ENCODE peak calls at places on chromosomes 5 and 9, in seven cellular contexts. N, B, H, L, F, T and O are unnamed samples.

GRCh38 chr5:154840435-154841272 is 9.7 kb downstream of the FAXDC2 start:
- DNase-seq in N (no peak), B (no peak), H (no peak), L (no peak), F (no peak), T (no peak), O (no peak)

GRCh38 chr5:154503698-154504039 is 25.6 kb upstream of the HAND1 start:
- DNase-seq in N (no peak), B (no peak), H (no peak), L (no peak), F (no peak), T (no peak), O (no peak)

GRCh38 chr9:128409998-128410397 is 10.7 kb upstream of the CERCAM start:
- DNase-seq in N (no peak), B (peak; percentile 45), H (no peak), L (no peak), F (no peak), T (no peak), O (no peak)

GRCh38 chr5:32916648-32917047 is 205.5 kb downstream of the NPR3 start:
- DNase-seq in N (no peak), B (peak; percentile 67), H (peak; percentile 4), L (peak; percentile 32), F (no peak), T (peak; percentile 66), O (no peak)

GRCh38 chr5:122362361-122362760 is 50.3 kb downstream of the SNCAIP start:
- DNase-seq in N (no peak), B (no peak), H (no peak), L (no peak), F (no peak), T (no peak), O (no peak)

GRCh38 chr9:98833090-98833956 is 25.9 kb downstream of the GALNT12 start:
- DNase-seq in N (no peak), B (no peak), H (no peak), L (no peak), F (no peak), T (no peak), O (no peak)

GRCh38 chr5:10642367-10642766 is 78.5 kb downstream of the ANKRD33B start:
- DNase-seq in N (no peak), B (no peak), H (no peak), L (no peak), F (no peak), T (no peak), O (no peak)

GRCh38 chr9:100379862-100380261 is 27.1 kb upstream of the TEX10 start:
- DNase-seq in N (no peak), B (peak; percentile 91), H (no peak), L (no peak), F (no peak), T (peak; percentile 42), O (no peak)

GRCh38 chr9:126058631-126059030 is 268.0 kb upstream of the MVB12B start:
- DNase-seq in N (peak; percentile 32), B (no peak), H (no peak), L (no peak), F (no peak), T (no peak), O (no peak)

GRCh38 chr9:16004613-16005012 is 451.8 kb downstream of the CCDC171 start:
- DNase-seq in N (no peak), B (no peak), H (no peak), L (no peak), F (no peak), T (no peak), O (no peak)

GRCh38 chr5:174533771-174534221 is 190.6 kb upstream of the MSX2 start:
- DNase-seq in N (no peak), B (peak; percentile 76), H (no peak), L (peak; percentile 70), F (no peak), T (peak; percentile 86), O (no peak)

GRCh38 chr9:109640232-109641078 is 139.5 kb upstream of the PALM2AKAP2 start:
- DNase-seq in N (peak; percentile 86), B (peak; percentile 18), H (peak; percentile 90), L (no peak), F (peak; percentile 8), T (peak; percentile 74), O (peak; percentile 68)

GRCh38 chr9:109624901-109625300 is 126.8 kb upstream of the PTPN3 start:
- DNase-seq in N (no peak), B (no peak), H (no peak), L (no peak), F (no peak), T (no peak), O (no peak)

GRCh38 chr5:80541392-80541791 is 28.7 kb downstream of the ANKRD34B start:
- DNase-seq in N (no peak), B (no peak), H (no peak), L (no peak), F (no peak), T (no peak), O (no peak)

GRCh38 chr5:143401846-143402463 is 1.5 kb downstream of the NR3C1 start:
- DNase-seq in N (no peak), B (peak; percentile 38), H (no peak), L (no peak), F (no peak), T (peak; percentile 64), O (no peak)

GRCh38 chr9:108703414-108703813 is 152.4 kb downstream of the ACTL7B start:
- DNase-seq in N (no peak), B (no peak), H (no peak), L (no peak), F (no peak), T (no peak), O (no peak)

GRCh38 chr9:133199648-133200321 is 9.3 kb downstream of the OBP2B start:
- DNase-seq in N (peak; percentile 86), B (peak; percentile 4), H (no peak), L (no peak), F (peak; percentile 31), T (no peak), O (peak; percentile 81)

DNA sequence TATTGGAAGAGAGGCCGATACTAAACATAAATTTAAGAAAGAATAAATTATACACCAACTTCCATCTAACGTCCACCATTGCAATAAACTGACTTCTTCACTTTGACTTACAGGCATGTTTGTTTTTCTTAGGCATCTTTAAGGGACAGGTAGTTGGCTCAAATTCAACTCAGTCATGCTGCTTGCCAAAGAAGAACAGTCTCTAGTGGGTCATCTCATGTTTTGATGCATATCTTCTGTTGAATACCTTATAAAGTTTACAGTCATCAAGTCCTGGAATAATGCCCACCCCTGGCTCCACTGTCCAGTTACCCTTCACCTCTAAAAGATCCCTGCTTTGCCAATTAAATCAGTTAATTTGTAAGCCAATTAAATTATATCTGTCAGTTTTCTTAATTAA is 328.2 kb upstream of the GRAMD2B start:
- DNase-seq in N (no peak), B (no peak), H (no peak), L (no peak), F (no peak), T (peak; percentile 20), O (no peak)
- TF ChIP-seq CTCF in N (no peak), B (no peak), H (no peak), L (no peak), F (no peak), T (no peak), O (no peak)

GRCh38 chr9:93246111-93246510 is 62.2 kb downstream of the WNK2 start:
- DNase-seq in N (no peak), B (no peak), H (no peak), L (no peak), F (no peak), T (no peak), O (no peak)

GRCh38 chr9:93247892-93248291 is 64.0 kb downstream of the WNK2 start:
- DNase-seq in N (peak; percentile 53), B (no peak), H (no peak), L (no peak), F (no peak), T (no peak), O (no peak)

GRCh38 chr9:93248373-93248772 is 64.4 kb downstream of the WNK2 start:
- DNase-seq in N (peak; percentile 18), B (no peak), H (no peak), L (no peak), F (no peak), T (no peak), O (no peak)

GRCh38 chr9:93246526-93246925 is 62.6 kb downstream of the WNK2 start:
- DNase-seq in N (no peak), B (no peak), H (no peak), L (no peak), F (no peak), T (no peak), O (no peak)

DNA sequence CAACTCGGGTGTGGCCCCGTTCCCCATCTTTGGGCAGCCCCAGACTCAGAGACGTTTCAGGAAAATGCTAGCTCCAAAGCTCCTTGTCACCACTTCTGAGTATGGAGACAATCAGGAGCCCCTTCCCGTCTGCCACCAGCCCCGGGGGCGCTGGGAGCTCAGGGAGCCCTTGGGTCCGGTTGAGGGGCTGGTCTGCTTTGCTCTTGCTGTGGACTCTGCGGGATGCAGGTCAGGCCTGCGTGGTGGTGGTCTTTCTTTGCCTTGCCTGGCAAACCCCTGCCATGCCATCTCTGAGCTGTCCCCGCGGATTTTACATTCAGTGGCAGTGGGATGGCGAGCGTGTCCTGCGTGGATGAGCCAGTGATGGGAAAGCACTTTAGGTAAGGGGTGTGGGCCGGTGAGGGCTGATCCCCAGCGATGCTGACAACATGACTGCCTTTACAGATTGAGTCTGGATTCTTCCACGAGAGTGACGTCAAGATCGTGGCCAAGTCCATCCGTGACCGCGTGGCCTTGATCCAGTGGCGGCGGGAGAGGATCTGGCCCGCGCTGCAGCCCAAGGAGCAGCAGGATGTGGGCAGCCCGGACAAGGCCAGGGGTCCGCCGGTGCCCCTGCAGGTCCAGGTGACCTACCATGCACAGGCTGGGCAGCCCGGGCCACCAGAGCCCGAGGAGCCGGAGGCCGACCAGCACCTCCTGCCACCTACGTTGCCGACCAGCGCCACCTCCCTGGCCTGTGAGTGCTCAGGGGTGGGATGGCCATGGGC is 63.3 kb downstream of the WNK2 start:
- DNase-seq in N (no peak), B (no peak), H (no peak), L (no peak), F (no peak), T (no peak), O (no peak)
- TF ChIP-seq CTCF in N (no peak), B (no peak), H (no peak), L (no peak), F (no peak), T (no peak), O (no peak)

DNA sequence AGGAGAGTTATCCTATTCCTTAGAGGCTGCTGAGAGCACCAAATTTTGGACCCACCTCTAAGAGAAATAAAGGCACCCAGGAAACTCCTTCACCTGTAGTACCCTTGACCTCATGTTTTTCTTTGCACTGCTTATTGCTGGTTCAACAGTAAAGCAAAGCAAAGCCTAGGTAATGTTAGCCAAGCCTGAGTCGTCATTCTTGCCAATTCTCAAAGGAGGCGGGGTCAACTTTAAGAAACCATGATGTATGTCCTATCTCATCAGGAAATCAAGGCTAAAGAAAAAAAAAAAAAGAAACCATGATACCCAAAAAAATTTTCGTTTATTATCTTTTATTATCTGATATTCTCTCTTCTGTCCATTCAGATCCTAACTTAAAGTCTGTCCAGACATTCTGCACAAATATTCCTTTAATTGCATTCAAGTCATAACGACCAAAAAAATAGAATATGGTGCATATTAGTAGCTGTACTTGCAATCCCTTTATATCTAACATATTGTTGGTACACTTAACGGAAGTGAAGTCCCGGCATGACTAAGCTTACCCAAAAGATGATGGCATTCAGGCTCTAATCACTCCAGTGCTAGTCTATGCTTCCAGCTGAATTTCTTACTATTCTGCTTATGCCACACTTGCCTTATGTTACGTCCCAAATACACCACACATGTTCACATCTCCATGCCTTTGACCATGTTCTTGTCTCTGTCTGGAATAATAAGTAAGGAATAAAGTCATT is 1.8 kb downstream of the AUH start:
- DNase-seq in N (no peak), B (no peak), H (no peak), L (no peak), F (no peak), T (peak; percentile 14), O (no peak)
- TF ChIP-seq CTCF in N (no peak), B (no peak), H (no peak), L (no peak), F (no peak), T (no peak), O (no peak)

GRCh38 chr5:34684281-34684979 is 28.3 kb downstream of the RAI14 start:
- DNase-seq in N (no peak), B (peak; percentile 69), H (peak; percentile 39), L (peak; percentile 24), F (no peak), T (peak; percentile 17), O (no peak)
- TF ChIP-seq CTCF in N (no peak), B (no peak), H (no peak), L (no peak), F (peak; percentile 18), T (no peak), O (no peak)